ENCODE peak calls at places on chromosomes 16 and 17, in four cellular contexts. One of them, this sample, is unnamed.
A peak's percentile ranks its signal among the peaks of the same experiment; 100 is the strongest.

GRCh38 chr16:53094013-53094630 is 39.3 kb downstream of the CHD9 start:
- DNase-seq in NCI-H1092 treated with DMSO at 0.1 percent for 48 hours: peak; percentile 46
- DNase-seq in cardiac fibroblast: no peak
- DNase-seq in PC-9: peak; percentile 70
- DNase-seq in this sample: no peak

GRCh38 chr16:20774703-20775362 is 11.0 kb downstream of the ACSM3 start:
- DNase-seq in NCI-H1092 treated with DMSO at 0.1 percent for 48 hours: peak; percentile 1
- DNase-seq in cardiac fibroblast: peak; percentile 74
- DNase-seq in PC-9: peak; percentile 64
- DNase-seq in this sample: peak; percentile 24

GRCh38 chr16:24781256-24781655 is 51.8 kb downstream of the TNRC6A start:
- DNase-seq in NCI-H1092 treated with DMSO at 0.1 percent for 48 hours: no peak
- DNase-seq in cardiac fibroblast: no peak
- DNase-seq in PC-9: no peak
- DNase-seq in this sample: no peak

GRCh38 chr16:48961546-48961945 is 320.1 kb downstream of the CBLN1 start:
- DNase-seq in NCI-H1092 treated with DMSO at 0.1 percent for 48 hours: no peak
- DNase-seq in cardiac fibroblast: no peak
- DNase-seq in PC-9: no peak
- DNase-seq in this sample: no peak

GRCh38 chr17:77499699-77500435 is 359.1 kb downstream of the SEC14L1 start:
- DNase-seq in NCI-H1092 treated with DMSO at 0.1 percent for 48 hours: no peak
- DNase-seq in cardiac fibroblast: no peak
- DNase-seq in PC-9: no peak
- DNase-seq in this sample: no peak

GRCh38 chr17:37720989-37721388 is 23.9 kb downstream of the HNF1B start:
- DNase-seq in NCI-H1092 treated with DMSO at 0.1 percent for 48 hours: no peak
- DNase-seq in cardiac fibroblast: no peak
- DNase-seq in PC-9: no peak
- DNase-seq in this sample: no peak

GRCh38 chr16:75761111-75761510 is 34.8 kb upstream of the CPHXL start:
- DNase-seq in NCI-H1092 treated with DMSO at 0.1 percent for 48 hours: no peak
- DNase-seq in cardiac fibroblast: peak; percentile 56
- DNase-seq in PC-9: no peak
- DNase-seq in this sample: no peak

GRCh38 chr16:11232852-11233726 is 22.9 kb downstream of the SOCS1 start:
- DNase-seq in NCI-H1092 treated with DMSO at 0.1 percent for 48 hours: no peak
- DNase-seq in cardiac fibroblast: no peak
- DNase-seq in PC-9: no peak
- DNase-seq in this sample: no peak

GRCh38 chr17:691423-691822 is 23.2 kb downstream of the VPS53 start:
- DNase-seq in NCI-H1092 treated with DMSO at 0.1 percent for 48 hours: no peak
- DNase-seq in cardiac fibroblast: peak; percentile 81
- DNase-seq in PC-9: peak; percentile 42
- DNase-seq in this sample: no peak

GRCh38 chr17:16398270-16399267 is 16.8 kb upstream of the TRPV2 start:
- DNase-seq in NCI-H1092 treated with DMSO at 0.1 percent for 48 hours: no peak
- DNase-seq in cardiac fibroblast: peak; percentile 14
- DNase-seq in PC-9: peak; percentile 75
- DNase-seq in this sample: no peak

GRCh38 chr17:79559111-79559887 is 51.6 kb downstream of the RBFOX3 start:
- DNase-seq in NCI-H1092 treated with DMSO at 0.1 percent for 48 hours: no peak
- DNase-seq in cardiac fibroblast: no peak
- DNase-seq in PC-9: no peak
- DNase-seq in this sample: no peak

GRCh38 chr17:34883106-34884000 is 77.9 kb downstream of the CCT6B start:
- DNase-seq in NCI-H1092 treated with DMSO at 0.1 percent for 48 hours: no peak
- DNase-seq in cardiac fibroblast: no peak
- DNase-seq in PC-9: no peak
- DNase-seq in this sample: no peak

GRCh38 chr17:57722704-57723043 is 22.4 kb downstream of the CCDC182 start:
- DNase-seq in NCI-H1092 treated with DMSO at 0.1 percent for 48 hours: no peak
- DNase-seq in cardiac fibroblast: no peak
- DNase-seq in PC-9: no peak
- DNase-seq in this sample: no peak

GRCh38 chr17:72053069-72053846 is 67.6 kb upstream of the SOX9 start:
- DNase-seq in NCI-H1092 treated with DMSO at 0.1 percent for 48 hours: peak; percentile 80
- DNase-seq in cardiac fibroblast: no peak
- DNase-seq in PC-9: no peak
- DNase-seq in this sample: no peak

GRCh38 chr16:83957296-83957855 is 4.3 kb downstream of the OSGIN1 start:
- DNase-seq in NCI-H1092 treated with DMSO at 0.1 percent for 48 hours: no peak
- DNase-seq in cardiac fibroblast: no peak
- DNase-seq in PC-9: no peak
- DNase-seq in this sample: no peak

GRCh38 chr17:62000186-62000585 is 64.9 kb downstream of the MED13 start:
- DNase-seq in NCI-H1092 treated with DMSO at 0.1 percent for 48 hours: no peak
- DNase-seq in cardiac fibroblast: no peak
- DNase-seq in PC-9: no peak
- DNase-seq in this sample: no peak

GRCh38 chr17:57357830-57358426 is 101.6 kb downstream of the MSI2 start:
- DNase-seq in NCI-H1092 treated with DMSO at 0.1 percent for 48 hours: no peak
- DNase-seq in cardiac fibroblast: no peak
- DNase-seq in PC-9: peak; percentile 23
- DNase-seq in this sample: no peak

GRCh38 chr17:50541916-50542688 is 4.9 kb upstream of the SPATA20 start:
- DNase-seq in NCI-H1092 treated with DMSO at 0.1 percent for 48 hours: peak; percentile 61
- DNase-seq in cardiac fibroblast: peak; percentile 69
- DNase-seq in PC-9: peak; percentile 86
- DNase-seq in this sample: no peak

GRCh38 chr16:25279491-25279890 is 21.8 kb upstream of the ZKSCAN2 start:
- DNase-seq in NCI-H1092 treated with DMSO at 0.1 percent for 48 hours: no peak
- DNase-seq in cardiac fibroblast: no peak
- DNase-seq in PC-9: no peak
- DNase-seq in this sample: no peak

GRCh38 chr17:17790673-17791464 is 45.9 kb downstream of the SREBF1 start:
- DNase-seq in NCI-H1092 treated with DMSO at 0.1 percent for 48 hours: peak; percentile 58
- DNase-seq in cardiac fibroblast: no peak
- DNase-seq in PC-9: no peak
- DNase-seq in this sample: no peak

GRCh38 chr17:2484876-2485275 is 26.8 kb downstream of the METTL16 start:
- DNase-seq in NCI-H1092 treated with DMSO at 0.1 percent for 48 hours: no peak
- DNase-seq in cardiac fibroblast: no peak
- DNase-seq in PC-9: no peak
- DNase-seq in this sample: no peak

GRCh38 chr16:76207270-76207669 is 69.9 kb upstream of the CNTNAP4 start:
- DNase-seq in NCI-H1092 treated with DMSO at 0.1 percent for 48 hours: no peak
- DNase-seq in cardiac fibroblast: no peak
- DNase-seq in PC-9: no peak
- DNase-seq in this sample: no peak

GRCh38 chr17:36085710-36086268 is 4.2 kb downstream of the CCL3 start:
- DNase-seq in NCI-H1092 treated with DMSO at 0.1 percent for 48 hours: no peak
- DNase-seq in cardiac fibroblast: peak; percentile 44
- DNase-seq in PC-9: no peak
- DNase-seq in this sample: no peak

GRCh38 chr17:45702666-45703266 is 81.4 kb upstream of the CRHR1 start:
- DNase-seq in NCI-H1092 treated with DMSO at 0.1 percent for 48 hours: no peak
- DNase-seq in cardiac fibroblast: peak; percentile 25
- DNase-seq in PC-9: no peak
- DNase-seq in this sample: no peak

GRCh38 chr17:50866261-50866949 is at the start of gene TOB1:
- DNase-seq in NCI-H1092 treated with DMSO at 0.1 percent for 48 hours: peak; percentile 97
- DNase-seq in cardiac fibroblast: peak; percentile 95
- DNase-seq in PC-9: peak; percentile 98
- DNase-seq in this sample: peak; percentile 83

GRCh38 chr17:69235338-69236058 is 6.9 kb upstream of the ABCA10 start:
- DNase-seq in NCI-H1092 treated with DMSO at 0.1 percent for 48 hours: peak; percentile 40
- DNase-seq in cardiac fibroblast: peak; percentile 92
- DNase-seq in PC-9: peak; percentile 76
- DNase-seq in this sample: peak; percentile 68

GRCh38 chr16:13909872-13910303 is 10.1 kb upstream of the ERCC4 start:
- DNase-seq in NCI-H1092 treated with DMSO at 0.1 percent for 48 hours: no peak
- DNase-seq in cardiac fibroblast: peak; percentile 91
- DNase-seq in PC-9: peak; percentile 34
- DNase-seq in this sample: no peak

GRCh38 chr16:69071036-69071435 is 34.4 kb upstream of the HAS3 start:
- DNase-seq in NCI-H1092 treated with DMSO at 0.1 percent for 48 hours: no peak
- DNase-seq in cardiac fibroblast: no peak
- DNase-seq in PC-9: no peak
- DNase-seq in this sample: no peak

GRCh38 chr16:1899641-1900451 is 18.4 kb downstream of the HS3ST6 start:
- DNase-seq in NCI-H1092 treated with DMSO at 0.1 percent for 48 hours: peak; percentile 92
- DNase-seq in cardiac fibroblast: no peak
- DNase-seq in PC-9: no peak
- DNase-seq in this sample: no peak

GRCh38 chr16:86949116-86949515 is 368.1 kb downstream of the C16orf95 start:
- DNase-seq in NCI-H1092 treated with DMSO at 0.1 percent for 48 hours: no peak
- DNase-seq in cardiac fibroblast: no peak
- DNase-seq in PC-9: no peak
- DNase-seq in this sample: no peak

GRCh38 chr17:64277831-64278562 is 14.9 kb upstream of the TEX2 start:
- DNase-seq in NCI-H1092 treated with DMSO at 0.1 percent for 48 hours: no peak
- DNase-seq in cardiac fibroblast: no peak
- DNase-seq in PC-9: no peak
- DNase-seq in this sample: no peak

GRCh38 chr16:89601906-89602272 is 11.6 kb upstream of the DPEP1 start:
- DNase-seq in NCI-H1092 treated with DMSO at 0.1 percent for 48 hours: no peak
- DNase-seq in cardiac fibroblast: no peak
- DNase-seq in PC-9: no peak
- DNase-seq in this sample: no peak

GRCh38 chr16:30040221-30040620 is 9.2 kb upstream of the TLCD3B start:
- DNase-seq in NCI-H1092 treated with DMSO at 0.1 percent for 48 hours: no peak
- DNase-seq in cardiac fibroblast: no peak
- DNase-seq in PC-9: no peak
- DNase-seq in this sample: no peak